ENCODE peak calls at places on chromosome 13, in five cellular contexts. N, I, C, F and J are unnamed samples.

GRCh38 chr13:73146705-73147104 is 87.9 kb downstream of the KLF5 start:
- DNase-seq in F (peak; percentile 84), I (no peak), N (peak; percentile 35), C (no peak), J (no peak)

GRCh38 chr13:63167699-63168337 is 1752.2 kb upstream of the PCDH20 start:
- DNase-seq in C (no peak), F (no peak), N (no peak), I (no peak), J (peak; percentile 69)

GRCh38 chr13:41402695-41403511 is 54.4 kb upstream of the RGCC start:
- DNase-seq in I (no peak), F (no peak), N (no peak), C (no peak), J (peak; percentile 54)

GRCh38 chr13:100363351-100363750 is 225.2 kb downstream of the GGACT start:
- DNase-seq in C (no peak), N (peak; percentile 70), F (peak; percentile 26), I (no peak), J (no peak)

GRCh38 chr13:51148952-51149573 is 38.0 kb upstream of the C13orf42 start:
- DNase-seq in F (peak; percentile 54), I (peak; percentile 51), C (peak; percentile 66), N (peak; percentile 45), J (peak; percentile 97)

GRCh38 chr13:30752991-30753616 is 17.8 kb downstream of the ALOX5AP start:
- DNase-seq in I (no peak), F (no peak), C (no peak), N (no peak), J (no peak)

GRCh38 chr13:41107104-41107571 is 25.5 kb downstream of the KBTBD6 start:
- DNase-seq in N (no peak), I (no peak), C (no peak), F (no peak), J (no peak)

GRCh38 chr13:78768950-78769349 is 110.0 kb upstream of the OBI1 start:
- DNase-seq in N (no peak), F (no peak), I (no peak), C (no peak), J (no peak)

GRCh38 chr13:46383383-46383782 is 3.7 kb downstream of the RUBCNL start:
- DNase-seq in N (no peak), C (no peak), I (no peak), F (no peak), J (no peak)

GRCh38 chr13:85738696-85739320 is 60.4 kb downstream of the SLITRK6 start:
- DNase-seq in I (no peak), F (no peak), C (no peak), N (peak; percentile 29), J (no peak)

GRCh38 chr13:21014666-21015170 is 46.7 kb downstream of the LATS2 start:
- DNase-seq in C (no peak), I (no peak), F (peak; percentile 87), N (peak; percentile 91), J (no peak)

GRCh38 chr13:48593551-48593950 is 60.2 kb upstream of the CYSLTR2 start:
- DNase-seq in C (no peak), N (no peak), I (no peak), F (no peak), J (no peak)

GRCh38 chr13:93966267-93966936 is 513.1 kb downstream of the DCT start:
- DNase-seq in C (no peak), I (no peak), F (no peak), N (no peak), J (no peak)

GRCh38 chr13:93967286-93967685 is 512.2 kb downstream of the DCT start:
- DNase-seq in N (no peak), C (no peak), F (no peak), I (no peak), J (no peak)

GRCh38 chr13:93959796-93960533 is 519.5 kb downstream of the DCT start:
- DNase-seq in F (peak; percentile 42), C (no peak), N (peak; percentile 46), I (no peak), J (peak; percentile 65)

GRCh38 chr13:93963266-93964131 is 516.0 kb downstream of the DCT start:
- DNase-seq in N (peak; percentile 61), F (peak; percentile 52), I (no peak), C (no peak), J (peak; percentile 65)

DNA sequence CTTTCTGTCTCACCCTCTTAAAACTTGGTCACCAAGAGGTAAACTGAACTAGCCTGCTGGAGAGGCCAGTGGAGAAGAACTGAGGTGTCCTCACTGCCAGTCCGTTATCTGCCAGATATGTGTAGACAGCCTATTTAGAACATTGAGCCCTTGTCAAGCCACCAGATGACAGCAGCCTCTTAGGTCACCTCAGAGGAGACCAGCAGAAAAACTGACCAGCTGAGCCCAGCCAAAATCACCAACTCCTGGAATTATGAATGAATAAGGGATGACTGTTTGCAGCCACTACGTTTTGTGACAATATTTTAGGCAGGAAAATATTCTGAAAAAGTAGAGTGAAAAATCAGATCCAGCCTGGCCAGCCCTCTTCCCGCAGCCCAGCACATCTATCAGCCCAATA is 513.9 kb downstream of the DCT start:
- DNase-seq in N (no peak), F (no peak), C (no peak), I (no peak), J (no peak)
- H2AK5ac ChIP-seq in N (no peak overlapping the region), F (no peak overlapping the region), C (no peak overlapping the region), I (no peak overlapping the region), J (peak overlapping the region; percentile 11)

GRCh38 chr13:113374511-113375175 is 10.7 kb upstream of the GRTP1 start:
- DNase-seq in N (no peak), F (no peak), C (no peak), I (no peak), J (no peak)
- H2AK5ac ChIP-seq in N (no peak overlapping the region), F (no peak overlapping the region), C (peak overlapping the region; percentile 99), I (no peak overlapping the region), J (no peak overlapping the region)

GRCh38 chr13:98285852-98286594 is 109.0 kb upstream of the RNF113B start:
- DNase-seq in F (no peak), N (no peak), C (no peak), I (no peak), J (peak; percentile 45)
- H2AK5ac ChIP-seq in F (peak overlapping the region; percentile 10), N (peak overlapping the region; percentile 20), C (no peak overlapping the region), I (no peak overlapping the region), J (no peak overlapping the region)

GRCh38 chr13:68350554-68350953 is 1120.4 kb upstream of the PCDH9 start:
- DNase-seq in C (no peak), N (no peak), F (no peak), I (no peak), J (no peak)

GRCh38 chr13:68347220-68347619 is 1117.1 kb upstream of the PCDH9 start:
- DNase-seq in I (no peak), N (no peak), F (no peak), C (no peak), J (no peak)

GRCh38 chr13:68345963-68346362 is 1115.8 kb upstream of the PCDH9 start:
- DNase-seq in F (no peak), N (no peak), C (no peak), I (no peak), J (no peak)
- H2AK5ac ChIP-seq in F (no peak overlapping the region), N (no peak overlapping the region), C (no peak overlapping the region), I (no peak overlapping the region), J (no peak overlapping the region)

GRCh38 chr13:97432917-97433726 is 847 bp upstream of the RAP2A start:
- DNase-seq in I (peak; percentile 100), N (peak; percentile 100), C (peak; percentile 99), F (peak; percentile 100), J (peak; percentile 100)
- H2AK5ac ChIP-seq in I (peak overlapping the region; percentile 47), N (peak overlapping the region; percentile 52), C (no peak overlapping the region), F (no peak overlapping the region), J (no peak overlapping the region)